ENCODE peak calls at places on chromosomes 11 and 22, in ten cellular contexts. F, U, R, S, A, X, P, L, J and O are unnamed samples.

GRCh38 chr11:18171377-18172000 is 1.1 kb upstream of the MRGPRX4 start:
- DNase-seq in F (peak; percentile 29), U (peak; percentile 39), R (no peak), S (peak; percentile 17), A (peak; percentile 17), X (no peak), P (no peak), L (no peak), J (no peak), O (no peak)

GRCh38 chr11:12397953-12398352 is 20.6 kb downstream of the PARVA start:
- DNase-seq in F (peak; percentile 88), U (peak; percentile 98), R (no peak), S (no peak), A (no peak), X (no peak), P (no peak), L (peak; percentile 85), J (no peak), O (no peak)

GRCh38 chr11:67572747-67573419 is 10.7 kb upstream of the GSTP1 start:
- DNase-seq in F (peak; percentile 22), U (peak; percentile 49), R (no peak), S (peak; percentile 58), A (peak; percentile 43), X (peak; percentile 53), P (no peak), L (peak; percentile 22), J (no peak), O (no peak)

GRCh38 chr22:30610299-30610698 is 3.3 kb downstream of the TCN2 start:
- DNase-seq in F (no peak), U (no peak), R (no peak), S (no peak), A (no peak), X (peak; percentile 37), P (no peak), L (no peak), J (no peak), O (no peak)

GRCh38 chr11:1298695-1299492 is 10.5 kb downstream of the TOLLIP start:
- DNase-seq in F (no peak), U (peak; percentile 26), R (no peak), S (peak; percentile 55), A (no peak), X (peak; percentile 87), P (no peak), L (no peak), J (no peak), O (no peak)

GRCh38 chr11:94638278-94638901 is 71.2 kb downstream of the PIWIL4 start:
- DNase-seq in F (peak; percentile 7), U (peak; percentile 12), R (no peak), S (no peak), A (no peak), X (no peak), P (no peak), L (no peak), J (no peak), O (no peak)

GRCh38 chr11:31442086-31442485 is 67.3 kb downstream of the IMMP1L start:
- DNase-seq in F (no peak), U (no peak), R (no peak), S (no peak), A (no peak), X (no peak), P (no peak), L (no peak), J (no peak), O (no peak)

GRCh38 chr11:7545611-7546010 is 31.8 kb downstream of the PPFIBP2 start:
- DNase-seq in F (no peak), U (no peak), R (no peak), S (no peak), A (no peak), X (no peak), P (no peak), L (no peak), J (no peak), O (no peak)